ENCODE peak calls at places on chromosomes 7 and 10, in six cellular contexts. D, I, K, V, P and Q are unnamed samples.
A peak's percentile ranks its signal among the peaks of the same experiment; 100 is the strongest.

GRCh38 chr10:20767028-20767427 is 130.1 kb downstream of the NEBL start:
- DNase-seq in D (no peak), I (no peak), K (no peak), V (no peak), P (no peak), Q (no peak)

GRCh38 chr10:110737886-110738634 is 93.9 kb downstream of the RBM20 start:
- DNase-seq in D (no peak), I (no peak), K (no peak), V (no peak), P (no peak), Q (no peak)

GRCh38 chr10:127737563-127738511 is 852 bp downstream of the FOXI2 start:
- DNase-seq in D (no peak), I (no peak), K (no peak), V (no peak), P (no peak), Q (no peak)

GRCh38 chr7:114784177-114784576 is 137.7 kb upstream of the MDFIC start:
- DNase-seq in D (no peak), I (no peak), K (no peak), V (no peak), P (no peak), Q (no peak)

GRCh38 chr7:18119985-18120384 is 92.3 kb upstream of the PRPS1L1 start:
- DNase-seq in D (no peak), I (no peak), K (no peak), V (no peak), P (no peak), Q (no peak)

GRCh38 chr10:121627810-121628209 is 29.6 kb upstream of the FGFR2 start:
- DNase-seq in D (no peak), I (no peak), K (no peak), V (no peak), P (peak; percentile 32), Q (no peak)

GRCh38 chr10:119253433-119254174 is 46.2 kb downstream of the GRK5 start:
- DNase-seq in D (no peak), I (no peak), K (peak; percentile 69), V (peak; percentile 82), P (peak; percentile 77), Q (no peak)

GRCh38 chr7:142914121-142914520 is 19.4 kb downstream of the TRPV5 start:
- DNase-seq in D (no peak), I (no peak), K (no peak), V (no peak), P (no peak), Q (no peak)

GRCh38 chr7:50303894-50304157 is 690 bp upstream of the IKZF1 start:
- DNase-seq in D (peak; percentile 64), I (no peak), K (no peak), V (no peak), P (no peak), Q (no peak)

GRCh38 chr10:117137031-117137910 is 799 bp downstream of the VAX1 start:
- DNase-seq in D (no peak), I (peak; percentile 11), K (no peak), V (peak; percentile 84), P (no peak), Q (no peak)

GRCh38 chr7:130270947-130271790 is 4.5 kb downstream of the CPA2 start:
- DNase-seq in D (no peak), I (no peak), K (no peak), V (no peak), P (no peak), Q (no peak)

GRCh38 chr7:48438196-48438595 is 266.9 kb downstream of the ABCA13 start:
- DNase-seq in D (no peak), I (no peak), K (no peak), V (no peak), P (no peak), Q (no peak)

GRCh38 chr10:35092851-35093250 is 2.7 kb upstream of the CUL2 start:
- DNase-seq in D (no peak), I (no peak), K (no peak), V (no peak), P (no peak), Q (no peak)

GRCh38 chr10:84665883-84666463 is 337.6 kb downstream of the CCSER2 start:
- DNase-seq in D (no peak), I (peak; percentile 15), K (no peak), V (peak; percentile 15), P (no peak), Q (no peak)

GRCh38 chr7:166370-167060 is 25.9 kb upstream of the FAM20C start:
- DNase-seq in D (no peak), I (no peak), K (no peak), V (no peak), P (no peak), Q (no peak)

GRCh38 chr10:103745264-103746247 is 109.8 kb downstream of the SH3PXD2A start:
- DNase-seq in D (no peak), I (no peak), K (no peak), V (no peak), P (no peak), Q (no peak)

GRCh38 chr7:143229054-143229790 is 7.4 kb downstream of the TAS2R40 start:
- DNase-seq in D (no peak), I (no peak), K (no peak), V (no peak), P (no peak), Q (no peak)

GRCh38 chr10:132974886-132975881 is 32.8 kb upstream of the CFAP46 start:
- DNase-seq in D (no peak), I (no peak), K (no peak), V (no peak), P (peak; percentile 47), Q (no peak)

GRCh38 chr7:100171087-100171681 is 2.8 kb upstream of the GAL3ST4 start:
- DNase-seq in D (no peak), I (no peak), K (no peak), V (no peak), P (no peak), Q (no peak)

GRCh38 chr10:75250934-75251333 is 15.2 kb upstream of the COMTD1 start:
- DNase-seq in D (no peak), I (no peak), K (no peak), V (no peak), P (peak; percentile 53), Q (no peak)

GRCh38 chr10:22316286-22317120 is at the start of gene COMMD3:
- DNase-seq in D (peak; percentile 86), I (peak; percentile 89), K (no peak), V (peak; percentile 60), P (peak; percentile 92), Q (peak; percentile 70)

GRCh38 chr7:100034871-100035510 is 14.6 kb upstream of the ZSCAN21 start:
- DNase-seq in D (no peak), I (no peak), K (no peak), V (no peak), P (no peak), Q (no peak)

GRCh38 chr7:22559829-22560489 is 60.0 kb upstream of the STEAP1B start:
- DNase-seq in D (peak; percentile 43), I (no peak), K (no peak), V (peak; percentile 85), P (no peak), Q (no peak)

GRCh38 chr7:22885824-22886255 is 63.2 kb upstream of the TOMM7 start:
- DNase-seq in D (no peak), I (peak; percentile 58), K (no peak), V (no peak), P (no peak), Q (no peak)

GRCh38 chr7:926061-927030 is 28.1 kb downstream of the ADAP1 start:
- DNase-seq in D (no peak), I (peak; percentile 18), K (no peak), V (no peak), P (peak; percentile 60), Q (no peak)

GRCh38 chr7:134936893-134937520 is 49.3 kb upstream of the AGBL3 start:
- DNase-seq in D (no peak), I (no peak), K (no peak), V (no peak), P (no peak), Q (no peak)

GRCh38 chr7:134931487-134931886 is 54.8 kb upstream of the AGBL3 start:
- DNase-seq in D (no peak), I (no peak), K (no peak), V (no peak), P (no peak), Q (no peak)

GRCh38 chr7:134933460-134934068 is 52.7 kb upstream of the AGBL3 start:
- DNase-seq in D (no peak), I (no peak), K (no peak), V (no peak), P (no peak), Q (no peak)

GRCh38 chr7:134935701-134936100 is 50.6 kb upstream of the AGBL3 start:
- DNase-seq in D (no peak), I (no peak), K (no peak), V (no peak), P (no peak), Q (no peak)

GRCh38 chr7:134932707-134933370 is 53.5 kb upstream of the AGBL3 start:
- DNase-seq in D (no peak), I (peak; percentile 20), K (no peak), V (no peak), P (no peak), Q (no peak)
- TF ChIP-seq CTCF in D (no peak), I (no peak), K (no peak), V (no peak), P (no peak), Q (no peak)

DNA sequence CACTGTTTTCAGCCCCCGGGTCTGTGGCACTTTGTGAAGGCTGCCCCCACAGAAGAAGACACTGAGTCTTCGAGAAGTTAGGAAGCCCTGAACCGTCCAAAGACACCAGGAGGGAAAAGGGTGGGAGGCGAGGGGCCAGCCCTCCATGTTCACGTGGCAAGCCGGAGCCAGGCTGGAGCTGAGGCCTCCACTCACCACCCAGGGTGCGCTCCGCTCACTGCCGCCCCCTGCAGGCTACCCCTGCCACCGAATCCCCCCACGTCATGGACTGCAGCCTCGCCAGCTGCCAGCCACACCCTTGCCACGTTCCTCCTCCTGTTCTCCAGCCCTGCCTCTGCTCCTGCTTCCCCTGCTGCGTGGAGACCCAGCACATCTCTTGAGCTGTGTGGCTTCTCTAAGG is 59.0 kb upstream of the EN2 start:
- DNase-seq in D (no peak), I (no peak), K (no peak), V (no peak), P (no peak), Q (no peak)
- TF ChIP-seq CTCF in D (no peak), I (peak; percentile 36), K (no peak), V (peak; percentile 12), P (no peak), Q (no peak)

DNA sequence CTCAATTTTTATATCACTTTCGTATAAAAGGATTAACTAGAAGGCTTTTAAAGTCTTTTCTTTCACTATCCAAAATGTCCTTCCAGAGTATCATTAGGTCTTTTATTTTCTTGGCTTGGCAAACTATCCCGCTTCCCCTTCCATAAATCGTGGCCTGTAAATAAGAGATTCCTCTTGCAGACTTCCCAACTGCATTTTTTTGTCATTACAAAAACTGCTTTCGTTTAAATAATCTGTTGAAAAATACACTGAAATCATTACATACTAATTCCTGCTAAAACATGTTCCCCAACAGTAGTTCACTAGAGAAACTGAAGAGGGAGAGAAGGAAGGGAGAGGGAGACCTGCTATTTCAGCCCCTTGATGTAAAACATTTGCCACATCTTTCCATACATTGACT is 48.8 kb upstream of the STK17A start:
- DNase-seq in D (no peak), I (no peak), K (no peak), V (no peak), P (no peak), Q (no peak)
- TF ChIP-seq CTCF in D (no peak), I (no peak), K (no peak), V (no peak), P (no peak), Q (no peak)

DNA sequence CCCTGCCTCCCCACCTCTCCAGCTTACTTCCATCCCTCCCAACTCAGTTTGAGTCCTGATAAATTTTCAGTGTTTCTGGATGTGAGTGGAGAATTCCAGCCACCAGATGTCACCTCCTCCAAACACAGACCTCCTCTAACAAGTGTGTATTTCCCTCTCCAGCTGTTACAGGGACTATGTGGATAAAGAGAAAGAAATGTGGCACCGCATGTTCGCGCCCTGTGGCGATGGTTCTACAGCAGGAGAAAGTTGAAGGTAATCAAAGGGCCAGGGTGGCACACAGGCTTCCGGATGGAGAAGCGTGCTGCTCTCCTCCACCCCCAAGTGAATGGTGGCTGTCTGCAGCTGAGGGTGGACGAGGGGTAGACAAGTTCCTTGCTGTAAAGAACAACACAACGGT is 14.7 kb downstream of the FKBP6 start:
- DNase-seq in D (no peak), I (no peak), K (no peak), V (peak; percentile 67), P (no peak), Q (no peak)
- TF ChIP-seq CTCF in D (no peak), I (no peak), K (peak; percentile 69), V (peak; percentile 66), P (no peak), Q (no peak)